ENCODE peak calls at places on chromosomes 13 and 19, in four cellular contexts. One of them, this sample, is unnamed. For H3K4me1, the result is how much of the 10 kb centered on the place peaks cover.

GRCh38 chr13:50892162-50892944 is 17.2 kb upstream of the RNASEH2B start:
- DNase-seq in suprapubic skin: no peak
- DNase-seq in psoas muscle: no peak
- DNase-seq in H9: no peak
- DNase-seq in this sample: no peak

GRCh38 chr13:110244096-110244830 is 62.7 kb downstream of the COL4A1 start:
- DNase-seq in psoas muscle: no peak
- DNase-seq in suprapubic skin: no peak
- DNase-seq in H9: no peak
- DNase-seq in this sample: no peak

GRCh38 chr19:18167975-18168645 is 5.5 kb upstream of the IFI30 start:
- DNase-seq in psoas muscle: peak
- DNase-seq in suprapubic skin: no peak
- DNase-seq in H9: no peak
- DNase-seq in this sample: no peak

GRCh38 chr13:101065314-101065713 is 351.0 kb downstream of the NALCN start:
- DNase-seq in suprapubic skin: no peak
- DNase-seq in psoas muscle: no peak
- DNase-seq in H9: no peak
- DNase-seq in this sample: peak

GRCh38 chr13:63448654-63449053 is 2033.0 kb upstream of the PCDH20 start:
- DNase-seq in psoas muscle: no peak
- DNase-seq in suprapubic skin: no peak
- DNase-seq in H9: no peak
- DNase-seq in this sample: peak

GRCh38 chr13:19618925-19619324 is 14.5 kb upstream of the MPHOSPH8 start:
- DNase-seq in psoas muscle: no peak
- DNase-seq in H9: peak
- DNase-seq in suprapubic skin: no peak
- DNase-seq in this sample: peak

GRCh38 chr19:55563261-55563690 is 17.4 kb downstream of the ZNF579 start:
- DNase-seq in suprapubic skin: no peak
- DNase-seq in H9: no peak
- DNase-seq in psoas muscle: peak
- DNase-seq in this sample: peak

GRCh38 chr13:102897371-102898138 is 51.7 kb downstream of the ERCC5 start:
- DNase-seq in H9: no peak
- DNase-seq in psoas muscle: peak
- DNase-seq in suprapubic skin: no peak
- DNase-seq in this sample: no peak

GRCh38 chr19:49432141-49433073 is 7.2 kb downstream of the GFY start:
- DNase-seq in suprapubic skin: peak
- DNase-seq in psoas muscle: no peak
- DNase-seq in H9: peak
- DNase-seq in this sample: no peak

GRCh38 chr13:30142502-30143211 is 164.7 kb downstream of the KATNAL1 start:
- DNase-seq in H9: peak
- DNase-seq in suprapubic skin: no peak
- DNase-seq in psoas muscle: peak
- DNase-seq in this sample: peak

GRCh38 chr19:29643361-29643935 is 21.8 kb upstream of the PLEKHF1 start:
- DNase-seq in H9: no peak
- DNase-seq in psoas muscle: no peak
- DNase-seq in suprapubic skin: no peak
- DNase-seq in this sample: no peak

GRCh38 chr13:80452279-80452678 is 111.4 kb upstream of the SPRY2 start:
- DNase-seq in psoas muscle: no peak
- DNase-seq in H9: no peak
- DNase-seq in suprapubic skin: no peak
- DNase-seq in this sample: no peak

GRCh38 chr13:48320906-48321510 is 17.5 kb downstream of the RB1 start:
- DNase-seq in suprapubic skin: no peak
- DNase-seq in psoas muscle: no peak
- DNase-seq in H9: no peak
- DNase-seq in this sample: no peak

GRCh38 chr13:75384881-75385707 is 96.9 kb downstream of the TBC1D4 start:
- DNase-seq in suprapubic skin: no peak
- DNase-seq in H9: no peak
- DNase-seq in psoas muscle: no peak
- DNase-seq in this sample: no peak

GRCh38 chr13:66977156-66977555 is 253.0 kb downstream of the PCDH9 start:
- DNase-seq in psoas muscle: no peak
- DNase-seq in H9: no peak
- DNase-seq in suprapubic skin: no peak
- DNase-seq in this sample: peak

GRCh38 chr13:27797228-27797624 is 4.9 kb downstream of the GSX1 start:
- DNase-seq in H9: peak
- DNase-seq in psoas muscle: no peak
- DNase-seq in suprapubic skin: no peak
- DNase-seq in this sample: peak

GRCh38 chr13:110592670-110593069 is 22.7 kb upstream of the NAXD start:
- DNase-seq in H9: no peak
- DNase-seq in psoas muscle: no peak
- DNase-seq in suprapubic skin: no peak
- DNase-seq in this sample: no peak

GRCh38 chr13:94712287-94712811 is at the start of gene SOX21:
- DNase-seq in suprapubic skin: no peak
- DNase-seq in psoas muscle: no peak
- DNase-seq in H9: peak
- DNase-seq in this sample: no peak

GRCh38 chr13:110442946-110443632 is 118.4 kb downstream of the RAB20 start:
- DNase-seq in H9: no peak
- DNase-seq in psoas muscle: no peak
- DNase-seq in suprapubic skin: no peak
- DNase-seq in this sample: peak

GRCh38 chr13:100514788-100515409 is 73.7 kb downstream of the GGACT start:
- DNase-seq in suprapubic skin: no peak
- DNase-seq in psoas muscle: peak
- DNase-seq in H9: peak
- DNase-seq in this sample: peak

GRCh38 chr19:30781519-30781918 is 409.3 kb downstream of the ZNF536 start:
- DNase-seq in suprapubic skin: peak
- DNase-seq in H9: no peak
- DNase-seq in psoas muscle: peak
- DNase-seq in this sample: no peak

GRCh38 chr13:57634829-57635165 is 3.3 kb downstream of the PCDH17 start:
- DNase-seq in H9: peak
- DNase-seq in psoas muscle: peak
- DNase-seq in suprapubic skin: no peak
- DNase-seq in this sample: no peak

GRCh38 chr13:59318320-59318930 is 845.3 kb downstream of the DIAPH3 start:
- DNase-seq in H9: peak
- DNase-seq in psoas muscle: peak
- DNase-seq in suprapubic skin: no peak
- DNase-seq in this sample: peak

GRCh38 chr13:22662771-22663170 is 518.0 kb upstream of the SGCG start:
- DNase-seq in H9: no peak
- DNase-seq in psoas muscle: no peak
- DNase-seq in suprapubic skin: no peak
- DNase-seq in this sample: no peak

GRCh38 chr19:3710265-3710812 is 2.2 kb downstream of the TJP3 start:
- DNase-seq in psoas muscle: peak
- DNase-seq in suprapubic skin: no peak
- DNase-seq in H9: peak
- DNase-seq in this sample: peak

GRCh38 chr19:871446-872265 is 12.2 kb downstream of the CFD start:
- DNase-seq in psoas muscle: peak
- DNase-seq in H9: peak
- DNase-seq in suprapubic skin: no peak
- DNase-seq in this sample: peak

GRCh38 chr19:870963-871401 is 11.5 kb downstream of the CFD start:
- DNase-seq in H9: no peak
- DNase-seq in suprapubic skin: no peak
- DNase-seq in psoas muscle: peak
- DNase-seq in this sample: peak

GRCh38 chr19:869245-870177 is 10.0 kb downstream of the CFD start:
- DNase-seq in H9: no peak
- DNase-seq in suprapubic skin: no peak
- DNase-seq in psoas muscle: peak
- DNase-seq in this sample: peak

GRCh38 chr19:868458-869244 is 9.2 kb downstream of the CFD start:
- DNase-seq in psoas muscle: no peak
- DNase-seq in suprapubic skin: no peak
- DNase-seq in H9: no peak
- DNase-seq in this sample: no peak

DNA sequence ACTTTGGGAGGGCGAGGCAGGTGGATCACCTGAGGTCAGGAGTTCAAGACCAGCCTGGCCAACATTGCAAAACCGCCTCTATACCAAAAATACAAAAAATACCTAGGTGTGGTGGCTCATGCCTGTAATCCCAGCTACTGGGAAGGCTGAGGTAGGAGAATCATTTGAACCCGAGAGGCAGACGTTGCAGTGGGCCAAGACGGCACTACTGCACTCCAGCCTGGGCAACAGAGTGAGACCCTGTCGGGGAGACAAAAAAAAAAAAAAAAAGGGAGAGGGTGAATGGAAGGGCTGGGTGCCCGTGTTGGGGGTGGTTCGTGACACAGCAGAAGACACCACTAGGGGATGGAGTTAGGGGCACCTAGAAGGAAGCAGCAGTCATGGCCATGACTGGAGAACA is 10.8 kb downstream of the CFD start:
- DNase-seq in psoas muscle: no peak
- DNase-seq in H9: no peak
- DNase-seq in suprapubic skin: no peak
- DNase-seq in this sample: no peak
- H3K27ac ChIP-seq in psoas muscle: peak
- H3K27ac ChIP-seq in H9: no peak
- H3K27ac ChIP-seq in suprapubic skin: no peak
- H3K27ac ChIP-seq in this sample: peak

DNA sequence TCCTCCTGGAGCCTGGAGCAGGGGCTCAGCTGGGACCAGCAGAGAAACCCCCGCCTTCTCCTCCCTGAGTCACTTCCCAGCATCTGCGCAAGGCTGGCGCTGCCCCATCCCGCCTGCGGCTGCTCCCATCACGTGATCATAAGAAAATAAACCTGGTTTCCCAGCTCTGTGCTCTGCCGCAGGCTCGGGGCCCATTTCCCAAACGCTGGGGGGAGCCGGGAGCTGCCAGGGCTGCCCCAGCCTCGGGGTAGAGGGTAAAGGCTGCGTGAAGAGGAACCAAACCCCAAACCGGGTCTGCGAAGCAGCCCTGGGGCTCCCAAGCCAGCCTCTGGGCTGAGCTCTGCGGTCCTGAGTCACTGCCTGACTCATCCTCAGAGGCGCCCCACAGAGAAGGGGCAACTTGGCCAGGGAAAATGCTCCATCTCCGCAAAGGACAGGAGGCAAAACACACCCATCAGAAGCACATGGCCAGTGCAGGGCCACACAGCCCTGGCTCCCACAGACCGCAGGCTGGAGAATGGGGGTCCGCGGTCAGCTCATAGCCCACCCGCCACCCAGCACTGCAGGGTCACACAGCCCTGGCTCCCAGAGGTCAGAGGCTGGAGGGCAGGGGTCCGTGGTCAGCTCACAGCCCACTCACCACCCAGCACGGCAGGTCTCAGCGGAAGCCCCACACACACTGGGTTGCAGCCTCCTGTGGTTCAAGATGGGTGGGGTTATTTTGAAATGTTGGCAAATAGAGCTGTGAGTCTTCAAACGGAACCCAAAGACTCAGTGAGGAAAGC is 67.1 kb downstream of the RASA3 start:
- DNase-seq in H9: peak
- DNase-seq in psoas muscle: peak
- DNase-seq in suprapubic skin: peak
- DNase-seq in this sample: peak
- H3K4me1 ChIP-seq in H9: under half
- H3K4me1 ChIP-seq in psoas muscle: half or more
- H3K4me1 ChIP-seq in suprapubic skin: half or more
- H3K4me1 ChIP-seq in this sample: half or more

GRCh38 chr19:19372656-19373416 is 32.6 kb upstream of the GATAD2A start:
- DNase-seq in psoas muscle: peak
- DNase-seq in H9: peak
- DNase-seq in suprapubic skin: no peak
- DNase-seq in this sample: no peak
- H3K27ac ChIP-seq in psoas muscle: peak
- H3K27ac ChIP-seq in H9: no peak
- H3K27ac ChIP-seq in suprapubic skin: peak
- H3K27ac ChIP-seq in this sample: no peak

GRCh38 chr13:97276862-97277269 is 54.7 kb downstream of the MBNL2 start:
- DNase-seq in H9: no peak
- DNase-seq in suprapubic skin: no peak
- DNase-seq in psoas muscle: no peak
- DNase-seq in this sample: peak
- H3K4me1 ChIP-seq in H9: under half
- H3K4me1 ChIP-seq in suprapubic skin: half or more
- H3K4me1 ChIP-seq in psoas muscle: half or more
- H3K4me1 ChIP-seq in this sample: under half

GRCh38 chr13:113926951-113927660 is 46.8 kb downstream of the C13orf46 start:
- DNase-seq in suprapubic skin: peak
- DNase-seq in H9: peak
- DNase-seq in psoas muscle: peak
- DNase-seq in this sample: no peak

GRCh38 chr13:113926301-113926761 is 47.5 kb downstream of the C13orf46 start:
- DNase-seq in suprapubic skin: peak
- DNase-seq in psoas muscle: peak
- DNase-seq in H9: peak
- DNase-seq in this sample: no peak

GRCh38 chr13:113929628-113930615 is 44.0 kb downstream of the C13orf46 start:
- DNase-seq in H9: peak
- DNase-seq in psoas muscle: no peak
- DNase-seq in suprapubic skin: peak
- DNase-seq in this sample: no peak

GRCh38 chr13:113928701-113929627 is 44.9 kb downstream of the C13orf46 start:
- DNase-seq in psoas muscle: peak
- DNase-seq in suprapubic skin: peak
- DNase-seq in H9: peak
- DNase-seq in this sample: peak

DNA sequence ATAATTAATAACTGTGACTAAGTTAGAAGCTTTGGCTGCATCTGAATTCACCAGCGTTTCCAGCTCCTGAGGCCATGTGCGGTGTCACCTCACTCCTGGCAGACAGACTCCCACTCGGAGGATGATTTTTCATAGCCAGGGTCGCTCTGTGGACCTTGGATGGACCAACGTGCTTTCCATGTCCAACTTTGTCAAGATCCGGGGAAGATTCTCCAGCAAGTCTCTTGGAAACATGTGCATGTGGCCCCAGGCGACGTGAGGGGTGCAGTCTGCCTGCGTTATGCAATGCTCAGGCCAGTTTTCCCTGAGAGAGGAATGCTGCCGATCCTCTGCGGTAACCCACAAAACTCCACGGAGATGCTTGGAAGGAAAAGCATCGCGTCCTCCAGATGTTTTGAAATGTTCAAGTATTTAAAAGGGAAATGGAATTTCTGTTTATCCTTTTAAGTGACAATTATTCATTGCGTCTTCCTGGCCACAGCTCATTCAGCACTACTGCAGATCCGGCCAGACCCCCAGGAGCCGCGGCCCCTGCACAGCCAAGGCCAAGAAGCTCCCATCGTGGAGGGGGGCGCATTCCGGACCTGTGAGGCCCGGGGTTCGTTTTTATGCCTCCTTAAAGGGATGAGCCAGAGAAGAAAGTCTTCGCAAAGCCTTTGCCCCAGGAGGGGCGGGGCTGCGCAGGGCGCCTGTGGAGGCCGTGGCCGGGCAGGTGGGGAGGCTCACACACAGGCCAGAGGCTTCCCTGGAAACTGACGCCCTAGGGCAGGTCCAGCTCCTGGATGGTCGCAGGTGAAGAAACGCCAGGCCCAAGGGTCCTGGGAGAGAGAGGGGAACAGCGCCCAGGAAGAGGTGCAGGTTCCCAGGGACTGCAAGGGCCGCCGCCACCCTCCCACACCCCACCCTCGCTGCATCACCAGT is 46.0 kb downstream of the C13orf46 start:
- DNase-seq in suprapubic skin: peak
- DNase-seq in psoas muscle: peak
- DNase-seq in H9: peak
- DNase-seq in this sample: peak
- H3K27ac ChIP-seq in suprapubic skin: peak
- H3K27ac ChIP-seq in psoas muscle: peak
- H3K27ac ChIP-seq in H9: no peak
- H3K27ac ChIP-seq in this sample: peak

This sample was measured in fibroblast of lung.